ENCODE peak calls at places on chromosome 14, in six cellular contexts. F, S, M, I, U and O are unnamed samples.

GRCh38 chr14:29650554-29651269 is 276.9 kb downstream of the PRKD1 start:
- DNase-seq in F (no peak), S (no peak), M (no peak), I (no peak), U (no peak), O (no peak)

GRCh38 chr14:103628221-103628683 is 759 bp upstream of the KLC1 start:
- DNase-seq in F (no peak), S (peak; percentile 64), M (peak; percentile 85), I (peak; percentile 55), U (peak; percentile 79), O (no peak)

GRCh38 chr14:61409782-61410181 is 88.4 kb downstream of the PRKCH start:
- DNase-seq in F (no peak), S (no peak), M (no peak), I (no peak), U (no peak), O (no peak)

GRCh38 chr14:74504874-74505617 is 11.5 kb downstream of the ISCA2 start:
- DNase-seq in F (no peak), S (no peak), M (no peak), I (no peak), U (no peak), O (no peak)

GRCh38 chr14:73627033-73627432 is 14.7 kb downstream of the ACOT6 start:
- DNase-seq in F (no peak), S (no peak), M (no peak), I (no peak), U (no peak), O (no peak)

GRCh38 chr14:35385042-35385839 is 19.3 kb downstream of the NFKBIA start:
- DNase-seq in F (no peak), S (peak; percentile 91), M (peak; percentile 75), I (no peak), U (peak; percentile 93), O (no peak)

GRCh38 chr14:32698831-32699230 is 239.8 kb upstream of the NPAS3 start:
- DNase-seq in F (no peak), S (no peak), M (no peak), I (peak; percentile 43), U (peak; percentile 15), O (no peak)

GRCh38 chr14:22285991-22286390 is 303.0 kb downstream of the DAD1 start:
- DNase-seq in F (no peak), S (no peak), M (no peak), I (no peak), U (no peak), O (no peak)

GRCh38 chr14:22558221-22558913 is 30.7 kb downstream of the DAD1 start:
- DNase-seq in F (no peak), S (no peak), M (no peak), I (no peak), U (no peak), O (no peak)

DNA sequence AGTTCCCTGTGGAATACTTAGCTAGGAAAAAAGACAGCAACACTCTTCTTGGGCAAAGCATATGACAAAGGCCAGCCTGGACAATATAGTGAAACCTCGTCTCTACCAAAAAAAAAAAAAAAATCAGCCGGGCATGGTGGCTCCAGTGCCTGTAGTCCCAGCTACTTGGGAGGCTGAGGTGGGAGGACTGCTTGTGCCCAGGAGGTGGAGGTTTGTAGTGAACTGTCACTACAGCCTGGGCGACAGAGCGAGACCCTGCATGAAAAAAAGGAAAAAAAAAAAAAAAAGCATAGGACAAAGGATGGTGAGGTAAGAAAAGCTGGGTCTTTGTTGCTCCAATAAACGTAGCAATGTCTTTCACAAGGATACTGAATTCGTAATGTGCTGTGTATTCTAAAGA is 1.1 kb downstream of the TXNDC16 start:
- DNase-seq in F (no peak), S (no peak), M (no peak), I (no peak), U (no peak), O (no peak)
- H3K4me3 ChIP-seq in F (peak overlapping the region; percentile 71), S (peak overlapping the region; percentile 84), M (peak overlapping the region; percentile 76), I (peak overlapping the region; percentile 84), U (no peak overlapping the region), O (peak overlapping the region; percentile 82)

DNA sequence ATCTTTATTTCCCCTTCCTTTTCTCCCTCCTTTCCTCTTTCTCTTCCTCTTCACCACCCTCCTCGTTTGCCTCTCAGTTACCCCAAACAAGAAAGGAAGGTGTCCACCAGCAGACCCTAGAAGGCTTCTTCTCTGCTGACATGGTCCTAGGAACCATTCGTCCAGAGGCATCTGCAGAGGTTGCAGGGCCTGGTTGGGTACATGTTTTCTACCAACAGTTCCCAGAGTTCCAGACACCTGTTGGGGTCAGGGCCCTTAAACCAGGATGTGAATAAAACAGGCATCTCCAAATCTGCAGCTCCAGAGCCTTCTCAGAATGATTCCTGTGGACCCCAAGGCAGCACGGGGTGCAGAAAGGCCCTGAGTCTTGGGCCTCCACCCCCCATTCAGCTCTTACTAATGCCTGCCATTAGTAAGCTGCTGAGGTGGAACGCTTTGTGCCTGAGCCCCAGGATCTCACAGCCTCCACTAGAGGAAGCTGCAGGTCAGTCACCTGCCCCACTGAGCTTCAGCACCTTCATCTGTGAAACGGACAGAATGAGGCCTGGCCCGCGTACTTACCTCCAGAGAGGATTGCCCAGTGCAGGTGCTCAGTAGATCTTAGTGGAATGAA is 130.4 kb downstream of the DICER1 start:
- DNase-seq in F (no peak), S (no peak), M (no peak), I (no peak), U (no peak), O (no peak)
- TF ChIP-seq CTCF in F (no peak), S (no peak), M (no peak), I (no peak), U (no peak), O (no peak)

GRCh38 chr14:99265571-99265970 is 6.4 kb downstream of the BCL11B start:
- DNase-seq in F (no peak), S (no peak), M (no peak), I (no peak), U (no peak), O (no peak)
- H3K4me3 ChIP-seq in F (peak overlapping the region; percentile 87), S (no peak overlapping the region), M (no peak overlapping the region), I (no peak overlapping the region), U (no peak overlapping the region), O (no peak overlapping the region)

GRCh38 chr14:90472632-90473031 is 75.8 kb downstream of the CALM1 start:
- DNase-seq in F (no peak), S (no peak), M (no peak), I (no peak), U (no peak), O (no peak)
- TF ChIP-seq CTCF in F (no peak), S (no peak), M (no peak), I (no peak), U (no peak), O (no peak)

DNA sequence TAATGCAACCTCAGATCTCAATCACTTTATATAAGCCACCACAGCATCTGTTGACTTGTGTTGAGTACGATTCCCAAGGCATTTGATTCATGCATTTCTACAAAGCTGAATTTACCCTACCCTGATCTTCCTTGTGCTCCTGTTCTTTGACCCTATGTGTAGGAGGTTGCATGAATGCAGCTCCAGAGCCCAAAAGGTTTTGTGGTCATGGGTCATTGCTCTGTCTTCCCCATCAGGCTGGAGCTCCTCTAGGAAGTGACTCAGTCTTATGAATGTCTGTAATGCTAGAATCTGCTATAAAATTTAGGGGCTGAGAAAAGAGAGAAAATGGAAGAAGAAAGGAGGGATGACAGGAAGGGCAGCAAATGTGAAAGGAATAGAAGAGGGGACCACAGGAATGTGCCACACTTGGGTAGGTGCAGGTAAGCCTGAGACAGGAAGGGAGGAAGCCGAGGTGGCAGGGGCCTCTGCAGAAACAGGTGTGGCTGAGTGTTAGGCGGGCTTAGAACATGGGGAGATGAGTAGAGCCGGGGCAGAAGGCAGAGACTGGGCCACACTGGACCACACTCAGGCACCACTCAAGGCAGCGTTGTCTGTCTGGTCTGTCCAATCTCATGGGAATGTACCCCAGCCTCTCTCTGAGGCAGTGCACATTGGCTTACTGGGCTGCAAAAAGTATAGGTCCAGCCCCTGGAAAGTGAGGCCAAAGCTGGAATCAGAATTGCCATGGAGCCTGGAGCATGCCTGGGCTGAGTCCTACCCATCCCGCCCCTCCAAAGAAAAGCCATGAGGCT is 334.1 kb downstream of the BCL11B start:
- DNase-seq in F (no peak), S (no peak), M (no peak), I (no peak), U (no peak), O (no peak)
- H3K4me3 ChIP-seq in F (no peak overlapping the region), S (no peak overlapping the region), M (no peak overlapping the region), I (no peak overlapping the region), U (no peak overlapping the region), O (no peak overlapping the region)

DNA sequence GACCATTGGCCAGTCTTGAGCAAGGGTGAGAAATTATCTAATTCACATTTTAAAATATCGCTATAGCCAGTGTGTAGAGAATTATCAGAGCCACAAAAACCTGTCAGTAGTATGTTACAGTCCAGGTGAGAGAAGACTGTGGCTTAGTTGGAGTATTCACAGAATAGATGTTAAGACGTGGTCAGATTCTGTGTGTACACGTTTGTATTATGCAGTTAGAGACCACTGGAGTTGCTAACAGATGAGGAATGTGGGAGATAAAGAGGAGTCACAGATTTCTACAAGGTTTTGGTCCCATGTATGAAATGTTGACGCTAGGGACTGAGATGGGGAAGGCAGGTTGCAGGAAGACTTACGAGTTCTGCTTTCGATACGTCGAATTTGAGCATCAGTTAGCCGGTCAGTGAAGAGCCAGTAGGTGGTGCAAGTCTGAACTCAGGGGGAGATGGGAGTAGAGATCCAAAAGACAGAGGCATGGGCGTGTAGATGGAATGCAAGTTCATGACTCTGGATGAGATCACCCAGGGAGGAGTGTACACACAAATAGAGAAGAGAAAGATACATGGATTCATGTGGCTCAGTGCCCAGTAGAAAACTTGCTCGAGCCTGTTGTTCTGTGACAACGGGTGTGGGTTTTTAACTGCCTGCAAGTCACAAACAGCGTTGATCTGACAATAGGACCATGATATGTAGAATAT is 114.8 kb upstream of the FLRT2 start:
- DNase-seq in F (no peak), S (peak; percentile 6), M (no peak), I (peak; percentile 62), U (peak; percentile 94), O (peak; percentile 90)
- TF ChIP-seq CTCF in F (no peak), S (no peak), M (no peak), I (peak; percentile 33), U (peak; percentile 62), O (peak; percentile 55)

GRCh38 chr14:49766839-49767238 is 1.1 kb upstream of the KLHDC2 start:
- DNase-seq in F (no peak), S (no peak), M (peak; percentile 13), I (no peak), U (no peak), O (no peak)
- H3K4me3 ChIP-seq in F (peak overlapping the region; percentile 79), S (peak overlapping the region; percentile 68), M (peak overlapping the region; percentile 96), I (peak overlapping the region; percentile 63), U (peak overlapping the region; percentile 87), O (peak overlapping the region; percentile 90)

GRCh38 chr14:28294834-28295440 is 471.6 kb upstream of the FOXG1 start:
- DNase-seq in F (no peak), S (no peak), M (no peak), I (no peak), U (peak; percentile 57), O (no peak)
- TF ChIP-seq CTCF in F (no peak), S (no peak), M (no peak), I (peak; percentile 32), U (peak; percentile 34), O (peak; percentile 19)

DNA sequence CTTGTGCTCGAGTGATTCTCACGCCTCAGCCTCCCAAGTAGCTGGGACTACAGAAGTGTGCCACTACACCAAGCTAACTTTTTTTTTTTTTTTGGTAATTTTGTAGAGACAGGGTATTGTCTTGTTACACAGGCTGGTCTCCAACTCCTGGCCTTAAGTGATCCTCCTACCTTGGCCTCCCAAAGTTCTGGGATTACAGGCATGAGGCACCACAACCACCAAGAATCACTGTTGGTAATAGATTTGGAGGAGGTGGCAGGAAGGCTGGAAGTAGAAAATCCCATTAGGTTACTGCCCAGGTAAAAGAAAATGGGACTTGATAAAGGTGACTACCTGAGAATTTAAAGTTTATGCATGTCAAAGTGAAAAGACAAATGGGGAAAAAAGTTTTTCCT is 1.4 kb upstream of the CDCA4 start:
- DNase-seq in F (no peak), S (no peak), M (no peak), I (no peak), U (no peak), O (no peak)
- H3K4me3 ChIP-seq in F (no peak overlapping the region), S (peak overlapping the region; percentile 83), M (peak overlapping the region; percentile 100), I (peak overlapping the region; percentile 47), U (peak overlapping the region; percentile 76), O (peak overlapping the region; percentile 88)